ENCODE peak calls at places on chromosomes 12 and 14, in eight cellular contexts. One of them, this sample, is unnamed.

GRCh38 chr14:49623941-49624806 is 3.6 kb downstream of the MGAT2 start:
- DNase-seq in heart left ventricle: no peak
- DNase-seq in AG10803: peak; percentile 15
- DNase-seq in GM12878: no peak
- DNase-seq in upper lobe of right lung: no peak
- DNase-seq in Peyer's patch: no peak
- DNase-seq in Panc1: no peak
- DNase-seq in stomach: no peak
- DNase-seq in this sample: peak; percentile 66

GRCh38 chr14:85416771-85417170 is 113.2 kb upstream of the FLRT2 start:
- DNase-seq in heart left ventricle: no peak
- DNase-seq in AG10803: peak; percentile 80
- DNase-seq in GM12878: no peak
- DNase-seq in upper lobe of right lung: no peak
- DNase-seq in Peyer's patch: no peak
- DNase-seq in Panc1: peak; percentile 13
- DNase-seq in stomach: no peak
- DNase-seq in this sample: no peak

GRCh38 chr12:45518516-45519235 is 210.8 kb upstream of the ARID2 start:
- DNase-seq in heart left ventricle: no peak
- DNase-seq in AG10803: no peak
- DNase-seq in GM12878: no peak
- DNase-seq in upper lobe of right lung: no peak
- DNase-seq in Peyer's patch: no peak
- DNase-seq in Panc1: no peak
- DNase-seq in stomach: no peak
- DNase-seq in this sample: peak; percentile 46

GRCh38 chr12:117360551-117361311 is 695 bp downstream of the NOS1 start:
- DNase-seq in heart left ventricle: no peak
- DNase-seq in AG10803: no peak
- DNase-seq in GM12878: no peak
- DNase-seq in upper lobe of right lung: no peak
- DNase-seq in Peyer's patch: no peak
- DNase-seq in Panc1: no peak
- DNase-seq in stomach: no peak
- DNase-seq in this sample: no peak

GRCh38 chr12:92551853-92552397 is 150.9 kb upstream of the PLEKHG7 start:
- DNase-seq in heart left ventricle: no peak
- DNase-seq in AG10803: peak; percentile 34
- DNase-seq in GM12878: peak; percentile 98
- DNase-seq in upper lobe of right lung: no peak
- DNase-seq in Peyer's patch: no peak
- DNase-seq in Panc1: no peak
- DNase-seq in stomach: no peak
- DNase-seq in this sample: peak; percentile 97

GRCh38 chr14:103733651-103734050 is 18.0 kb downstream of the ZFYVE21 start:
- DNase-seq in heart left ventricle: no peak
- DNase-seq in AG10803: no peak
- DNase-seq in GM12878: no peak
- DNase-seq in upper lobe of right lung: peak; percentile 51
- DNase-seq in Peyer's patch: peak; percentile 38
- DNase-seq in Panc1: no peak
- DNase-seq in stomach: no peak
- DNase-seq in this sample: no peak

GRCh38 chr14:74571901-74572828 is 39.9 kb downstream of the LTBP2 start:
- DNase-seq in heart left ventricle: peak; percentile 29
- DNase-seq in AG10803: peak; percentile 100
- DNase-seq in GM12878: no peak
- DNase-seq in upper lobe of right lung: no peak
- DNase-seq in Peyer's patch: peak; percentile 28
- DNase-seq in Panc1: peak; percentile 75
- DNase-seq in stomach: no peak
- DNase-seq in this sample: no peak

GRCh38 chr14:32354716-32355115 is 25.6 kb downstream of the AKAP6 start:
- DNase-seq in heart left ventricle: peak; percentile 51
- DNase-seq in AG10803: no peak
- DNase-seq in GM12878: no peak
- DNase-seq in upper lobe of right lung: no peak
- DNase-seq in Peyer's patch: no peak
- DNase-seq in Panc1: no peak
- DNase-seq in stomach: no peak
- DNase-seq in this sample: no peak

GRCh38 chr12:1473418-1473817 is 121.0 kb downstream of the FBXL14 start:
- DNase-seq in heart left ventricle: peak; percentile 51
- DNase-seq in AG10803: peak; percentile 36
- DNase-seq in GM12878: no peak
- DNase-seq in upper lobe of right lung: no peak
- DNase-seq in Peyer's patch: no peak
- DNase-seq in Panc1: no peak
- DNase-seq in stomach: no peak
- DNase-seq in this sample: no peak

GRCh38 chr12:1469063-1469462 is 125.3 kb downstream of the FBXL14 start:
- DNase-seq in heart left ventricle: no peak
- DNase-seq in AG10803: no peak
- DNase-seq in GM12878: no peak
- DNase-seq in upper lobe of right lung: no peak
- DNase-seq in Peyer's patch: no peak
- DNase-seq in Panc1: no peak
- DNase-seq in stomach: no peak
- DNase-seq in this sample: no peak

GRCh38 chr12:1471224-1471623 is 123.2 kb downstream of the FBXL14 start:
- DNase-seq in heart left ventricle: no peak
- DNase-seq in AG10803: no peak
- DNase-seq in GM12878: no peak
- DNase-seq in upper lobe of right lung: no peak
- DNase-seq in Peyer's patch: no peak
- DNase-seq in Panc1: no peak
- DNase-seq in stomach: no peak
- DNase-seq in this sample: no peak

GRCh38 chr12:1466481-1467260 is 127.7 kb downstream of the FBXL14 start:
- DNase-seq in heart left ventricle: no peak
- DNase-seq in AG10803: no peak
- DNase-seq in GM12878: no peak
- DNase-seq in upper lobe of right lung: no peak
- DNase-seq in Peyer's patch: no peak
- DNase-seq in Panc1: no peak
- DNase-seq in stomach: no peak
- DNase-seq in this sample: no peak

GRCh38 chr12:1470051-1470450 is 124.3 kb downstream of the FBXL14 start:
- DNase-seq in heart left ventricle: no peak
- DNase-seq in AG10803: no peak
- DNase-seq in GM12878: no peak
- DNase-seq in upper lobe of right lung: no peak
- DNase-seq in Peyer's patch: no peak
- DNase-seq in Panc1: no peak
- DNase-seq in stomach: no peak
- DNase-seq in this sample: no peak
- H3K4me3 ChIP-seq in heart left ventricle: no peak overlapping the region
- H3K4me3 ChIP-seq in AG10803: no peak overlapping the region
- H3K4me3 ChIP-seq in GM12878: no peak overlapping the region
- H3K4me3 ChIP-seq in upper lobe of right lung: no peak overlapping the region
- H3K4me3 ChIP-seq in Peyer's patch: no peak overlapping the region
- H3K4me3 ChIP-seq in Panc1: no peak overlapping the region
- H3K4me3 ChIP-seq in stomach: no peak overlapping the region
- H3K4me3 ChIP-seq in this sample: no peak overlapping the region

GRCh38 chr12:67426067-67426466 is 156.9 kb downstream of the CAND1 start:
- DNase-seq in heart left ventricle: no peak
- DNase-seq in AG10803: peak; percentile 80
- DNase-seq in GM12878: no peak
- DNase-seq in upper lobe of right lung: no peak
- DNase-seq in Peyer's patch: no peak
- DNase-seq in Panc1: no peak
- DNase-seq in stomach: no peak
- DNase-seq in this sample: no peak

GRCh38 chr12:67427336-67427735 is 158.2 kb downstream of the CAND1 start:
- DNase-seq in heart left ventricle: no peak
- DNase-seq in AG10803: no peak
- DNase-seq in GM12878: no peak
- DNase-seq in upper lobe of right lung: no peak
- DNase-seq in Peyer's patch: no peak
- DNase-seq in Panc1: no peak
- DNase-seq in stomach: no peak
- DNase-seq in this sample: no peak

GRCh38 chr12:67425394-67425793 is 156.2 kb downstream of the CAND1 start:
- DNase-seq in heart left ventricle: no peak
- DNase-seq in AG10803: no peak
- DNase-seq in GM12878: no peak
- DNase-seq in upper lobe of right lung: no peak
- DNase-seq in Peyer's patch: no peak
- DNase-seq in Panc1: no peak
- DNase-seq in stomach: no peak
- DNase-seq in this sample: no peak

GRCh38 chr12:67430708-67431335 is 161.7 kb downstream of the CAND1 start:
- DNase-seq in heart left ventricle: peak; percentile 81
- DNase-seq in AG10803: peak; percentile 58
- DNase-seq in GM12878: no peak
- DNase-seq in upper lobe of right lung: no peak
- DNase-seq in Peyer's patch: no peak
- DNase-seq in Panc1: no peak
- DNase-seq in stomach: no peak
- DNase-seq in this sample: no peak

DNA sequence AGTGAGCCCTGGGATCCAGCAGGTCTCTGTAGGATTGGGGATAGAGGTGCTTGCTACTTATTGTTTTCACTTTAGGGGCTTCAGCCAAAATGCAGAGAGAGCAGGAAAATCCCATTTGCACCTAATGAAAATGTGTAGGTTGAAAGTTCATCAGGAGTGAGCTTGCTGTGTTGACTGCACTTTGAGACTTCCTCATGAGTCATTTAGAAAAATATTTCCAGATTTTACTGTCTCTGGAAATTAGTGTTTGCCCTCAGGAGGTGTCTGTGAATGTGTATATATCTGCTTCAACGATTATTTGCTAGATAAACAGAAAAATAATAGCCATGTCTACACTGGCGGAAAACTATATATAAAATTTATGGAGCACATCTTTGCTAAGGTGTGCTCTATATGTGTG is 159.3 kb downstream of the CAND1 start:
- DNase-seq in heart left ventricle: no peak
- DNase-seq in AG10803: no peak
- DNase-seq in GM12878: no peak
- DNase-seq in upper lobe of right lung: no peak
- DNase-seq in Peyer's patch: no peak
- DNase-seq in Panc1: no peak
- DNase-seq in stomach: no peak
- DNase-seq in this sample: no peak
- TF ChIP-seq CTCF in heart left ventricle: no peak
- TF ChIP-seq CTCF in AG10803: no peak
- TF ChIP-seq CTCF in GM12878: no peak
- TF ChIP-seq CTCF in upper lobe of right lung: no peak
- TF ChIP-seq CTCF in Peyer's patch: no peak
- TF ChIP-seq CTCF in Panc1: no peak
- TF ChIP-seq CTCF in stomach: no peak
- TF ChIP-seq CTCF in this sample: no peak

DNA sequence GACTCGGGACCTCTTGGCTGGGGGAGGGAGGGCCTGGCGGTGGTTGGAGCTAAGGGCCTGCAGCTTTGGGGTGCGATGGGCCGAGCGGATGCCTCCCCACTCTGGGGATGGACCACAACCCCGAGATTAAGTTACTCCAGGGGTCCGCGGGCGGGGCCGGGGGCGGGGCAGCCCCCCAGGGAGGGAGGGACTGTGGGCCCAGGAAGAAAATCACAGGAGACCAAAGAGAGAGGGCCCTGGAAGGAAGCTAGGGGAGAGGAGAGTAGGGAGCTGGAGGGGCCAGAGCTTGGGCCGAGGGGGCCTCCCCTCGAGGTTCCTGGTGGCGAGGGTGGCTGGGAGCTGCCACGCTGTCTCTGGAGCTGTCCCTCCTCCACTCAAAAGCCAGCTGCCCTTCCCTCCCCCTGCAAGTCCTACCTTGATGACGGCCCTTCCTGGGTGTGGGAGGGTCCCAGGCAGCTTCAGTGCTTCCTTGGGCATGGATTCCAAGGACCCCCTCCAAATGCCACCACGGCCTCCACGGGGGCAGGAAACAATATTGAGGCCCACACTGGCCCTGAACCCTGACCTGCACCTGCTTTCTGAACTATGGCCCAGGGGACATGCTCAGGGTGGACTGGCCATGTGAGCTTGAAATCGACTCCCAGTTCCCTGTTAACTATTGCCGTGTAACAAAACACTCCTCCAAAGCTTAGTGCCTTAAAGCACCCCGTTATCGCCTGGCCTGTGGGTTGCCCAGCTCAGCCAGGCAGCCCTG is 607 bp upstream of the NUDT14 start:
- DNase-seq in heart left ventricle: no peak
- DNase-seq in AG10803: no peak
- DNase-seq in GM12878: no peak
- DNase-seq in upper lobe of right lung: no peak
- DNase-seq in Peyer's patch: no peak
- DNase-seq in Panc1: no peak
- DNase-seq in stomach: no peak
- DNase-seq in this sample: no peak
- H3K4me3 ChIP-seq in heart left ventricle: peak overlapping the region; percentile 65
- H3K4me3 ChIP-seq in AG10803: no peak overlapping the region
- H3K4me3 ChIP-seq in GM12878: no peak overlapping the region
- H3K4me3 ChIP-seq in upper lobe of right lung: peak overlapping the region; percentile 59
- H3K4me3 ChIP-seq in Peyer's patch: peak overlapping the region; percentile 91
- H3K4me3 ChIP-seq in Panc1: peak overlapping the region; percentile 50
- H3K4me3 ChIP-seq in stomach: peak overlapping the region; percentile 59
- H3K4me3 ChIP-seq in this sample: no peak overlapping the region

GRCh38 chr12:52971701-52972329 is 22.9 kb downstream of the KRT18 start:
- DNase-seq in heart left ventricle: no peak
- DNase-seq in AG10803: peak; percentile 61
- DNase-seq in GM12878: no peak
- DNase-seq in upper lobe of right lung: no peak
- DNase-seq in Peyer's patch: no peak
- DNase-seq in Panc1: no peak
- DNase-seq in stomach: no peak
- DNase-seq in this sample: no peak

GRCh38 chr12:52975204-52975603 is 26.3 kb downstream of the KRT18 start:
- DNase-seq in heart left ventricle: no peak
- DNase-seq in AG10803: no peak
- DNase-seq in GM12878: no peak
- DNase-seq in upper lobe of right lung: no peak
- DNase-seq in Peyer's patch: no peak
- DNase-seq in Panc1: no peak
- DNase-seq in stomach: no peak
- DNase-seq in this sample: no peak

GRCh38 chr12:52977195-52977594 is 28.3 kb downstream of the KRT18 start:
- DNase-seq in heart left ventricle: no peak
- DNase-seq in AG10803: no peak
- DNase-seq in GM12878: no peak
- DNase-seq in upper lobe of right lung: no peak
- DNase-seq in Peyer's patch: no peak
- DNase-seq in Panc1: no peak
- DNase-seq in stomach: no peak
- DNase-seq in this sample: no peak

GRCh38 chr12:52976574-52977071 is 27.7 kb downstream of the KRT18 start:
- DNase-seq in heart left ventricle: no peak
- DNase-seq in AG10803: peak; percentile 73
- DNase-seq in GM12878: no peak
- DNase-seq in upper lobe of right lung: no peak
- DNase-seq in Peyer's patch: no peak
- DNase-seq in Panc1: no peak
- DNase-seq in stomach: no peak
- DNase-seq in this sample: no peak

DNA sequence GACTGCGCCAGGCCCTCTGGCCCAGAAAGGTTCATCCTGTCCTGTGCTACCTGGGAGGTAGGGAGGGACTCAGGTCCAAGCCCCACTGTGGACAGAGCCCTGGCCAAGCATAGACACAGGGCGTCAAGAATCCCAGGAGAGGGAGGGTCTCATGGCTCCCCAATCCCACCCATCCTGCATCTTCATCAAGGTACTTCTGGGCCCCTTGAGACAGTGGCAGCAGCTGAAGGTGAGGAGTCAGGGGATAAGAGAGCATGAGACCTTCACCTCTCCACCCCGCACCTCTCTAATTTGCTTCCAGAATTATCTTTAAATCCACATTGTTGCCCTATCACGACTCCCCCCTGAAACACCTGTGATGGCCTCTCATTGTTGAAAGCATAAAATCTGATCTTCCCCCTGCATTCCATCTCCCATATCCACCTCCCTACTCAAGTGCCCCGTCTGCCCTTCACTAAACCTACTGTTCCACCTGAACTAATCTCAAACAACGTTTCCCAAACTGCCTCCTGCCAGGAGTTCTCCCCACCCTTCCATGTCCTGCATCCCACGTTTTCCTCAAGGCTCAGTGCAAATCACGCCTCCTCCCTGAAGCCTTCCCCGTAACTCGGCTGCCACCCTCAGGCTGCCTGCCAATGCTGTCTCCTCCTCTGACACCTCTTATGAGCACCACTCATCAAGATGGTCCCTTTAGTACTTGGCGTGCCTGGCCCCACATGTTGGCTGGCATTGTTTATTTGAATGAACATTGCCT is 27.1 kb downstream of the KRT18 start:
- DNase-seq in heart left ventricle: peak; percentile 31
- DNase-seq in AG10803: peak; percentile 22
- DNase-seq in GM12878: no peak
- DNase-seq in upper lobe of right lung: peak; percentile 72
- DNase-seq in Peyer's patch: peak; percentile 82
- DNase-seq in Panc1: no peak
- DNase-seq in stomach: peak; percentile 66
- DNase-seq in this sample: no peak
- TF ChIP-seq CTCF in heart left ventricle: no peak
- TF ChIP-seq CTCF in AG10803: peak; percentile 20
- TF ChIP-seq CTCF in GM12878: no peak
- TF ChIP-seq CTCF in upper lobe of right lung: peak; percentile 13
- TF ChIP-seq CTCF in Peyer's patch: peak; percentile 75
- TF ChIP-seq CTCF in Panc1: no peak
- TF ChIP-seq CTCF in stomach: no peak
- TF ChIP-seq CTCF in this sample: no peak